ENCODE peak calls at places on chromosomes 5 and 9, in six cellular contexts. One of them, this sample, is unnamed.

GRCh38 chr9:27412963-27413362 is 111.1 kb upstream of the IFNK start:
- DNase-seq in NB4: no peak
- DNase-seq in HepG2: no peak
- DNase-seq in GM12878: no peak
- DNase-seq in K562: no peak
- DNase-seq in endothelial cell of umbilical vein: no peak
- DNase-seq in this sample: no peak

GRCh38 chr5:139335811-139336210 is 5.8 kb upstream of the PAIP2 start:
- DNase-seq in NB4: peak; percentile 35
- DNase-seq in HepG2: peak; percentile 9
- DNase-seq in GM12878: no peak
- DNase-seq in K562: peak; percentile 10
- DNase-seq in endothelial cell of umbilical vein: no peak
- DNase-seq in this sample: no peak

GRCh38 chr5:140042551-140043507 is at the start of gene NRG2:
- DNase-seq in NB4: peak; percentile 50
- DNase-seq in HepG2: peak; percentile 49
- DNase-seq in GM12878: no peak
- DNase-seq in K562: peak; percentile 36
- DNase-seq in endothelial cell of umbilical vein: peak; percentile 65
- DNase-seq in this sample: peak; percentile 83

GRCh38 chr9:95171001-95171400 is 146.5 kb downstream of the FANCC start:
- DNase-seq in NB4: no peak
- DNase-seq in HepG2: no peak
- DNase-seq in GM12878: peak; percentile 13
- DNase-seq in K562: peak; percentile 45
- DNase-seq in endothelial cell of umbilical vein: peak; percentile 84
- DNase-seq in this sample: no peak

GRCh38 chr5:75509956-75510355 is 1.5 kb downstream of the CERT1 start:
- DNase-seq in NB4: peak; percentile 47
- DNase-seq in HepG2: peak; percentile 12
- DNase-seq in GM12878: no peak
- DNase-seq in K562: peak; percentile 57
- DNase-seq in endothelial cell of umbilical vein: peak; percentile 60
- DNase-seq in this sample: peak; percentile 33

GRCh38 chr5:80408475-80408875 is 611 bp downstream of the ZFYVE16 start:
- DNase-seq in NB4: peak; percentile 81
- DNase-seq in HepG2: peak; percentile 68
- DNase-seq in GM12878: no peak
- DNase-seq in K562: peak; percentile 85
- DNase-seq in endothelial cell of umbilical vein: peak; percentile 73
- DNase-seq in this sample: peak; percentile 67

GRCh38 chr9:123511326-123511974 is 155.5 kb downstream of the CRB2 start:
- DNase-seq in NB4: no peak
- DNase-seq in HepG2: no peak
- DNase-seq in GM12878: no peak
- DNase-seq in K562: no peak
- DNase-seq in endothelial cell of umbilical vein: no peak
- DNase-seq in this sample: no peak

GRCh38 chr5:109803854-109804253 is 114.1 kb downstream of the MAN2A1 start:
- DNase-seq in NB4: no peak
- DNase-seq in HepG2: peak; percentile 21
- DNase-seq in GM12878: no peak
- DNase-seq in K562: no peak
- DNase-seq in endothelial cell of umbilical vein: no peak
- DNase-seq in this sample: no peak

GRCh38 chr9:122225323-122226141 is 3.2 kb downstream of the LHX6 start:
- DNase-seq in NB4: no peak
- DNase-seq in HepG2: no peak
- DNase-seq in GM12878: no peak
- DNase-seq in K562: no peak
- DNase-seq in endothelial cell of umbilical vein: no peak
- DNase-seq in this sample: no peak
- H3K4me3 ChIP-seq in NB4: no peak overlapping the region
- H3K4me3 ChIP-seq in HepG2: no peak overlapping the region
- H3K4me3 ChIP-seq in GM12878: no peak overlapping the region
- H3K4me3 ChIP-seq in K562: no peak overlapping the region
- H3K4me3 ChIP-seq in endothelial cell of umbilical vein: no peak overlapping the region
- H3K4me3 ChIP-seq in this sample: no peak overlapping the region

GRCh38 chr5:43428034-43428712 is 16.0 kb upstream of the CCL28 start:
- DNase-seq in NB4: no peak
- DNase-seq in HepG2: no peak
- DNase-seq in GM12878: no peak
- DNase-seq in K562: no peak
- DNase-seq in endothelial cell of umbilical vein: no peak
- DNase-seq in this sample: peak; percentile 72

GRCh38 chr5:43429016-43429415 is 16.8 kb upstream of the CCL28 start:
- DNase-seq in NB4: no peak
- DNase-seq in HepG2: no peak
- DNase-seq in GM12878: no peak
- DNase-seq in K562: no peak
- DNase-seq in endothelial cell of umbilical vein: no peak
- DNase-seq in this sample: no peak

GRCh38 chr5:43422143-43422542 is 10.0 kb upstream of the CCL28 start:
- DNase-seq in NB4: no peak
- DNase-seq in HepG2: peak; percentile 62
- DNase-seq in GM12878: no peak
- DNase-seq in K562: no peak
- DNase-seq in endothelial cell of umbilical vein: peak; percentile 82
- DNase-seq in this sample: no peak

GRCh38 chr5:43429706-43430105 is 17.5 kb upstream of the CCL28 start:
- DNase-seq in NB4: no peak
- DNase-seq in HepG2: no peak
- DNase-seq in GM12878: no peak
- DNase-seq in K562: no peak
- DNase-seq in endothelial cell of umbilical vein: no peak
- DNase-seq in this sample: no peak

GRCh38 chr5:43425965-43426364 is 13.8 kb upstream of the CCL28 start:
- DNase-seq in NB4: no peak
- DNase-seq in HepG2: no peak
- DNase-seq in GM12878: no peak
- DNase-seq in K562: no peak
- DNase-seq in endothelial cell of umbilical vein: no peak
- DNase-seq in this sample: peak; percentile 52
- TF ChIP-seq MYC in NB4: no peak
- TF ChIP-seq MYC in HepG2: no peak
- TF ChIP-seq MYC in GM12878: no peak
- TF ChIP-seq MYC in K562: no peak
- TF ChIP-seq MYC in endothelial cell of umbilical vein: no peak
- TF ChIP-seq MYC in this sample: no peak

DNA sequence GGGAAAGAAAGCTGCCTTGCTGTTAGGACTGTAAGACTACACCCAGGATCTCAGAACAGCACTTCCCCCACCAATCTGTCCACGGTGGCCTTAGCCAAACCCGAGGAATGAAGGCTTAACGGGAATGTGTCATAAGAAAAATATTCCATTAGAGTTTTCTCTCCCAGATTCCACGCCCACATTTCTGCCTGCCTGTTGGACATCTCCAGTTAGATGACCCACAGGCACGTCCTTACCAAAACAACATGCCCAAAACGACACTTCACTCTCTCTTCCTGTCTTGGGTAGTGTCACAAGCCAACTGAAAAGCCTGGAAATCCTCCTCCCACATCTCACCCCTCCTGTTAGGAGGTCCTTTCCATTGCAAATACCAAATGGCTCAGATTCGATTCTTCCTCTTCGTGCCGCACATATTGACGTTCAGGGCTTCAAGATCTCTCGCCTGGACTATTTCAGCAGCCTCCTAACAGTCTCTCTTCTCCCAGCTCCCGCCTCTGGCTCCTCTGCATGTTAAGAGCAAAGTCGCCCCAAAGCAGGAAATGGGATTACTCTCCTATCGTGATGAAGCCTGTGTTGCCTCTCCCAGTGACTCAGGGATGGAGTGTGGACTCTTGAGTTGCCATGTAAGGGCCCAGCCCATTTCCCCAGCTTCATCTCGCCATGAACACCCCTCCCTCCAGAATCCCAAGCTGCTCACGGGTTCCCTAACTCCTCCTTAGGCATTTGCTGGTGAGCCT is 159.3 kb downstream of the NR3C1 start:
- DNase-seq in NB4: no peak
- DNase-seq in HepG2: peak; percentile 62
- DNase-seq in GM12878: no peak
- DNase-seq in K562: no peak
- DNase-seq in endothelial cell of umbilical vein: peak; percentile 60
- DNase-seq in this sample: peak; percentile 92
- TF ChIP-seq MAX in NB4: no peak
- TF ChIP-seq MAX in HepG2: no peak
- TF ChIP-seq MAX in GM12878: no peak
- TF ChIP-seq MAX in K562: no peak
- TF ChIP-seq MAX in endothelial cell of umbilical vein: no peak
- TF ChIP-seq MAX in this sample: peak; percentile 62

GRCh38 chr5:79025054-79025465 is 40.0 kb upstream of the ARSB start:
- DNase-seq in NB4: peak; percentile 71
- DNase-seq in HepG2: peak; percentile 41
- DNase-seq in GM12878: no peak
- DNase-seq in K562: peak; percentile 72
- DNase-seq in endothelial cell of umbilical vein: peak; percentile 65
- DNase-seq in this sample: peak; percentile 61
- H3K4me3 ChIP-seq in NB4: no peak overlapping the region
- H3K4me3 ChIP-seq in HepG2: no peak overlapping the region
- H3K4me3 ChIP-seq in GM12878: no peak overlapping the region
- H3K4me3 ChIP-seq in K562: no peak overlapping the region
- H3K4me3 ChIP-seq in endothelial cell of umbilical vein: peak overlapping the region; percentile 15
- H3K4me3 ChIP-seq in this sample: peak overlapping the region; percentile 32

GRCh38 chr5:93206203-93206602 is 374.8 kb downstream of the NR2F1-AS1 start:
- DNase-seq in NB4: no peak
- DNase-seq in HepG2: no peak
- DNase-seq in GM12878: no peak
- DNase-seq in K562: no peak
- DNase-seq in endothelial cell of umbilical vein: no peak
- DNase-seq in this sample: no peak

GRCh38 chr5:93209476-93209875 is 371.5 kb downstream of the NR2F1-AS1 start:
- DNase-seq in NB4: no peak
- DNase-seq in HepG2: no peak
- DNase-seq in GM12878: no peak
- DNase-seq in K562: no peak
- DNase-seq in endothelial cell of umbilical vein: no peak
- DNase-seq in this sample: no peak

GRCh38 chr5:93208156-93208895 is 372.7 kb downstream of the NR2F1-AS1 start:
- DNase-seq in NB4: no peak
- DNase-seq in HepG2: no peak
- DNase-seq in GM12878: no peak
- DNase-seq in K562: no peak
- DNase-seq in endothelial cell of umbilical vein: no peak
- DNase-seq in this sample: no peak
- TF ChIP-seq MYC in NB4: no peak
- TF ChIP-seq MYC in HepG2: no peak
- TF ChIP-seq MYC in GM12878: no peak
- TF ChIP-seq MYC in K562: no peak
- TF ChIP-seq MYC in endothelial cell of umbilical vein: no peak
- TF ChIP-seq MYC in this sample: no peak

GRCh38 chr5:69519285-69519684 is 26.7 kb downstream of the OCLN start:
- DNase-seq in NB4: no peak
- DNase-seq in HepG2: no peak
- DNase-seq in GM12878: no peak
- DNase-seq in K562: no peak
- DNase-seq in endothelial cell of umbilical vein: no peak
- DNase-seq in this sample: no peak
- TF ChIP-seq MAX in NB4: no peak
- TF ChIP-seq MAX in HepG2: no peak
- TF ChIP-seq MAX in GM12878: no peak
- TF ChIP-seq MAX in K562: no peak
- TF ChIP-seq MAX in endothelial cell of umbilical vein: no peak
- TF ChIP-seq MAX in this sample: no peak

This sample was measured in A549.